ENCODE peak calls at places on chromosomes 5 and 9, in four cellular contexts. M is GM23248, L is psoas muscle, D is right cardiac atrium. Z is an unnamed sample. For H3K4me1, the result is how much of the 10 kb centered on the place peaks cover.

GRCh38 chr5:76765249-76765648 is 49.3 kb downstream of the F2R start:
- DNase-seq in D (no peak), M (peak), L (no peak), Z (no peak)

GRCh38 chr5:43772601-43773031 is 169.6 kb downstream of the NNT start:
- DNase-seq in M (peak), D (no peak), L (no peak), Z (peak)

GRCh38 chr9:130461218-130461630 is 16.5 kb downstream of the ASS1 start:
- DNase-seq in M (peak), D (peak), L (peak), Z (peak)

GRCh38 chr5:85293139-85293785 is 908.6 kb upstream of the EDIL3 start:
- DNase-seq in D (no peak), L (no peak), M (no peak), Z (no peak)

GRCh38 chr5:177336112-177336511 is 15.4 kb downstream of the LMAN2 start:
- DNase-seq in M (peak), D (peak), L (no peak), Z (peak)

GRCh38 chr5:80187691-80188090 is 68.2 kb downstream of the SERINC5 start:
- DNase-seq in M (no peak), L (no peak), D (no peak), Z (peak)

GRCh38 chr9:16637218-16637617 is 233.3 kb downstream of the BNC2 start:
- DNase-seq in L (no peak), D (no peak), M (no peak), Z (no peak)

GRCh38 chr5:138824924-138825863 is 49.9 kb downstream of the LRRTM2 start:
- DNase-seq in D (no peak), M (peak), L (no peak), Z (peak)

GRCh38 chr9:99347556-99347955 is 125.5 kb downstream of the SEC61B start:
- DNase-seq in M (no peak), D (no peak), L (no peak), Z (no peak)

GRCh38 chr5:59380350-59380951 is 513.1 kb downstream of the PDE4D start:
- DNase-seq in M (peak), L (no peak), D (no peak), Z (peak)

GRCh38 chr5:130277522-130277921 is 373.3 kb downstream of the CHSY3 start:
- DNase-seq in L (no peak), D (no peak), M (no peak), Z (no peak)

GRCh38 chr9:29449294-29449693 is 1876.0 kb upstream of the C9orf72 start:
- DNase-seq in L (no peak), D (no peak), M (no peak), Z (no peak)

GRCh38 chr5:41334758-41335157 is 121.4 kb upstream of the C6 start:
- DNase-seq in M (peak), L (no peak), D (peak), Z (peak)

GRCh38 chr5:140325486-140325885 is 20.9 kb downstream of the HBEGF start:
- DNase-seq in L (no peak), D (no peak), M (no peak), Z (no peak)

GRCh38 chr9:110599468-110599867 is 19.9 kb upstream of the SVEP1 start:
- DNase-seq in M (peak), D (peak), L (no peak), Z (no peak)

GRCh38 chr9:126719677-126720435 is 85.0 kb upstream of the ZBTB43 start:
- DNase-seq in L (peak), M (peak), D (peak), Z (peak)

GRCh38 chr5:6142353-6142752 is 236.0 kb downstream of the MED10 start:
- DNase-seq in D (no peak), M (no peak), L (no peak), Z (no peak)

GRCh38 chr5:143550985-143551630 is 147.6 kb upstream of the NR3C1 start:
- DNase-seq in L (no peak), M (peak), D (no peak), Z (no peak)

GRCh38 chr5:39197556-39197955 is 21.8 kb downstream of the FYB1 start:
- DNase-seq in M (no peak), D (no peak), L (no peak), Z (no peak)

GRCh38 chr5:150509992-150510391 is 2.1 kb downstream of the NDST1 start:
- DNase-seq in D (no peak), M (no peak), L (no peak), Z (no peak)
- H3K4me1 ChIP-seq in D (half or more), M (half or more), L (half or more), Z (under half)

DNA sequence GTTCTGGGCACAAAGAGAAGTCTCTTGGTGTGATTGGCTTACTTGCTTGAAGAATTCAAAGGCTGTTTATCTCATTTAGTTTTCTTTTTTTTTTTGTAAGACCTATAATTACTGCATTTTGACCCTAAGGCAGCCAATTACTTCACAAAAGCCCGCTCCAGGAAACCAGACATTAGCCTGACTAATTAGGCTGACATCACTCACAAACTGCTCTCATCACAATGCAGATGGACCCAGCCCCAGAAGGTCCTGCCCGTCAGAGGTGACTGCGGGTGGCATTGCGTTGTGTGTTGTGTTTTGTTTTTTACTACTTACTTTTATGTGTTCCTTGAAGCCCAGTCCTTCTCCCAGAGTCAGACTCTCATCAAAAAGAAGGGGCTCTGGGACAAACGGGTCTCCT is 172.3 kb downstream of the HSD17B3 start:
- DNase-seq in M (no peak), D (no peak), L (no peak), Z (peak)
- H3K4me1 ChIP-seq in M (under half), D (under half), L (under half), Z (under half)

DNA sequence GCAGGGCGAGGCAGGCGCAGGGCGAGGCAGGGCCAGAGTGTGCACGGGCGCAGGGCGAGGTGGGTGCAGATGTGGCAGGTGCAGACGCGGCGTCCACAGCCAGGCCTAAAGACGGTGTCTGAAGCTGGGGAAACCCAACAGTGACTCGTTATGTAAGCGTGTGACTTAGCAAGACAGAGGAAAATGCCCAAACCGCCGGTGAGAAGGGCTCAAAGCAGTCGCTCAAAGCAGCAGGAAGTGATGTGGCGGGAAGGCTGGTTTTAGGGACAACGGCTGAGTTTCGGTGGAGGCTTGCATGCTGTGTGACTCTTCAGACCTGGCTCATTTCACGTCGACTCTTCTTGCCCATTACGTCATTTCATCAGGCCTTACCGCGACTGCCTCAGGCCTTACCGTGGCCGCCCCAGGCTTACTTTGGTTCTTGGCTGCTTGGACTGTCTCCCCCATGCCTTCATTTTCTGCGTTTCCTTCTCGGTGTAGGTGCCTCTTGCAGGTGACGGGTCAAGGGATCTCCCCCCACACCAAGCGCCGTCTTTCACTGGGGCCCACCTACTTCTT is 50.5 kb upstream of the EXOC3 start:
- DNase-seq in D (no peak), M (peak), L (no peak), Z (peak)
- H3K4me1 ChIP-seq in D (under half), M (under half), L (under half), Z (under half)

DNA sequence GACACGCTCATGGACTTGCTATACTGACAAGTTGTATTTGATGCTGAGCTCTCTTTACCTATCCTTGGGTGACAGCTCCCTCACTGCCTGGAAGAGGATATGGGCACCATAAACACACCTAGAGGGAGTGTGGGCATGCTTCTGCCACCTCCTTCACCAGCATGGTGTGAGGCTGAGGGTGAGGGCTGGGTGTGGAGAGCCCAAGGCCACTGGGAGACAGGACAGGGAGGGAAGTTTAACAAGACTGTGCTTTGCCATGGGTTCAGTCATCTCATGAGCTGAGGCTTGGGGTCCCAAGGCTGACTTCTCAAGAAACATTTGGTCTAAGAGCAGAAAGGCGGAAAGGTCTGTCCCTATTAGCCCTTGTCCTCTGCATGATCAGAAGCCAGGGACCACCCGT is 93.6 kb upstream of the ANKRD55 start:
- DNase-seq in M (no peak), L (no peak), D (no peak), Z (no peak)
- H3K4me1 ChIP-seq in M (under half), L (under half), D (under half), Z (under half)

GRCh38 chr9:129406278-129407225 is 214.3 kb downstream of the C9orf50 start:
- DNase-seq in D (peak), M (no peak), L (peak), Z (no peak)

GRCh38 chr9:129403743-129404620 is 216.9 kb downstream of the C9orf50 start:
- DNase-seq in L (peak), M (no peak), D (peak), Z (no peak)

GRCh38 chr9:129405089-129405830 is 215.6 kb downstream of the C9orf50 start:
- DNase-seq in M (peak), D (peak), L (peak), Z (no peak)

GRCh38 chr9:129404621-129405020 is 216.3 kb downstream of the C9orf50 start:
- DNase-seq in D (peak), M (no peak), L (no peak), Z (no peak)

GRCh38 chr9:129405831-129406220 is 215.1 kb downstream of the C9orf50 start:
- DNase-seq in M (no peak), D (peak), L (no peak), Z (no peak)
- H3K4me1 ChIP-seq in M (under half), D (under half), L (under half), Z (under half)

DNA sequence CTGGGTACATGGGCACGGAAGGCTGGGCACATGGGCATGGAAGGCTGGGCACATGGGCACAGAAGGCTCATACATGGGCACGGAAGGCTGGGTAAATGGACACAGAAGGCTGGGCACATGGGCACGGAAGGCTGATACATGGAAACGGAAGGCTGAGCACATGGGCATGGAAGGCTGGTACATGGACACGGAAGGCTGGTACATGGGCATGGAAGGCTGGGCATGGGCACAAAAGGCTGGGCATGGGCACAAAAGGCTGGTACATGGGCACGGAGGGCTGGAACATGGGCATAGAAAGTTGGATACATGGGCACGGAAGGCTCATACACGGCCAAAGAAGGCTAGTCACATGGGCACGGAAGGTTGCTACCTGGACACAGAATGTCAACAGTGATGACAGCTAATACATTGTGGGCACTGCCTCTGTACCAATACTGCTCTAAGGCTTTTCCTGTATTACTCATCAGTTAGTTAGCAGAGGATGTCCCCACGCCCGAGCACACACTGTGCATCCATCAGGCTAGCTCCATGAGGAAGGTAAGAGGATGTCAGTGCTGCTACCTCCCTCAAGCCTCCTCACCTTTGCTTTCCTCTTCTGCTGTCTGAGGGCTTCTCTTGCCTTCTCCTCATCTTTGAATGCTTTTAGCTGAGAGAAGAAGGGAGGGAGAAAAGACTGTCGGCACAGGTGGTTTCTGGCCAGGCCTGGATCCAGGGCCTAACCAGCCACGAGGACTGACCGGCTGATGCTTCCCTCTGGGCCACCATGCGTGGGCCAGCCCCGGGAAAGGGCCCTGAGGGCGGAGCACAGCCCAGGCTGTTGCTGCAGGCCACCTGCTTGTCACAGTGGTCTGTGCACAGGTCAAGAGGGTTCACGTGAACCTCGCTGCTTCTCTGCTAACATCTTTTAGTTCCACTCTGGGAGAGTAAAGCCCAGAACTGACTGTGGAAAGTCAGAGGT is 14.3 kb downstream of the GPX3 start:
- DNase-seq in L (no peak), D (no peak), M (peak), Z (no peak)
- H3K4me1 ChIP-seq in L (half or more), D (under half), M (under half), Z (under half)

Z was measured in A673.